ENCODE peak calls at places on chromosomes 2 and 18, in ten cellular contexts. One of them, this sample, is unnamed.

GRCh38 chr18:34529358-34530335 is 180.5 kb upstream of the DTNA start:
- DNase-seq in type B pancreatic cell: no peak
- DNase-seq in BJ: no peak
- DNase-seq in fibroblast of villous mesenchyme: no peak
- DNase-seq in AG09309: no peak
- DNase-seq in PC-9: no peak
- DNase-seq in fibroblast of the aortic adventitia: no peak
- DNase-seq in astrocyte of the cerebellum: no peak
- DNase-seq in H9: no peak
- DNase-seq in GM12865: no peak
- DNase-seq in this sample: no peak

GRCh38 chr2:136505462-136505861 is 259.9 kb upstream of the THSD7B start:
- DNase-seq in type B pancreatic cell: no peak
- DNase-seq in BJ: no peak
- DNase-seq in fibroblast of villous mesenchyme: no peak
- DNase-seq in AG09309: no peak
- DNase-seq in PC-9: no peak
- DNase-seq in fibroblast of the aortic adventitia: no peak
- DNase-seq in astrocyte of the cerebellum: no peak
- DNase-seq in H9: no peak
- DNase-seq in GM12865: peak
- DNase-seq in this sample: no peak

GRCh38 chr2:72961036-72961720 is 43.9 kb downstream of the EMX1 start:
- DNase-seq in type B pancreatic cell: no peak
- DNase-seq in BJ: no peak
- DNase-seq in fibroblast of villous mesenchyme: no peak
- DNase-seq in AG09309: no peak
- DNase-seq in PC-9: no peak
- DNase-seq in fibroblast of the aortic adventitia: no peak
- DNase-seq in astrocyte of the cerebellum: no peak
- DNase-seq in H9: no peak
- DNase-seq in GM12865: no peak
- DNase-seq in this sample: no peak

GRCh38 chr18:42956287-42956686 is 159.2 kb downstream of the RIT2 start:
- DNase-seq in type B pancreatic cell: no peak
- DNase-seq in BJ: no peak
- DNase-seq in fibroblast of villous mesenchyme: no peak
- DNase-seq in AG09309: no peak
- DNase-seq in PC-9: no peak
- DNase-seq in fibroblast of the aortic adventitia: no peak
- DNase-seq in astrocyte of the cerebellum: no peak
- DNase-seq in H9: no peak
- DNase-seq in GM12865: no peak
- DNase-seq in this sample: no peak

GRCh38 chr2:12210016-12210933 is 463.8 kb downstream of the LPIN1 start:
- DNase-seq in type B pancreatic cell: no peak
- DNase-seq in BJ: no peak
- DNase-seq in fibroblast of villous mesenchyme: no peak
- DNase-seq in AG09309: no peak
- DNase-seq in PC-9: no peak
- DNase-seq in fibroblast of the aortic adventitia: no peak
- DNase-seq in astrocyte of the cerebellum: no peak
- DNase-seq in H9: no peak
- DNase-seq in GM12865: no peak
- DNase-seq in this sample: no peak

GRCh38 chr2:25292408-25292807 is 49.3 kb downstream of the DNMT3A start:
- DNase-seq in type B pancreatic cell: no peak
- DNase-seq in BJ: no peak
- DNase-seq in fibroblast of villous mesenchyme: no peak
- DNase-seq in AG09309: no peak
- DNase-seq in PC-9: no peak
- DNase-seq in fibroblast of the aortic adventitia: no peak
- DNase-seq in astrocyte of the cerebellum: no peak
- DNase-seq in H9: no peak
- DNase-seq in GM12865: no peak
- DNase-seq in this sample: no peak

GRCh38 chr2:192218970-192219369 is 24.2 kb upstream of the TMEFF2 start:
- DNase-seq in type B pancreatic cell: no peak
- DNase-seq in BJ: no peak
- DNase-seq in fibroblast of villous mesenchyme: no peak
- DNase-seq in AG09309: no peak
- DNase-seq in PC-9: no peak
- DNase-seq in fibroblast of the aortic adventitia: no peak
- DNase-seq in astrocyte of the cerebellum: no peak
- DNase-seq in H9: no peak
- DNase-seq in GM12865: no peak
- DNase-seq in this sample: no peak

GRCh38 chr2:72513011-72513410 is 312.8 kb downstream of the EXOC6B start:
- DNase-seq in type B pancreatic cell: no peak
- DNase-seq in BJ: no peak
- DNase-seq in fibroblast of villous mesenchyme: no peak
- DNase-seq in AG09309: no peak
- DNase-seq in PC-9: no peak
- DNase-seq in fibroblast of the aortic adventitia: no peak
- DNase-seq in astrocyte of the cerebellum: no peak
- DNase-seq in H9: no peak
- DNase-seq in GM12865: no peak
- DNase-seq in this sample: no peak

GRCh38 chr2:209472386-209472832 is 48.6 kb downstream of the MAP2 start:
- DNase-seq in type B pancreatic cell: no peak
- DNase-seq in BJ: peak
- DNase-seq in fibroblast of villous mesenchyme: peak
- DNase-seq in AG09309: peak
- DNase-seq in PC-9: peak
- DNase-seq in fibroblast of the aortic adventitia: peak
- DNase-seq in astrocyte of the cerebellum: no peak
- DNase-seq in H9: no peak
- DNase-seq in GM12865: no peak
- DNase-seq in this sample: no peak

GRCh38 chr2:7023542-7023941 is 106.3 kb downstream of the RNF144A start:
- DNase-seq in type B pancreatic cell: no peak
- DNase-seq in BJ: no peak
- DNase-seq in fibroblast of villous mesenchyme: peak
- DNase-seq in AG09309: no peak
- DNase-seq in PC-9: no peak
- DNase-seq in fibroblast of the aortic adventitia: peak
- DNase-seq in astrocyte of the cerebellum: no peak
- DNase-seq in H9: no peak
- DNase-seq in GM12865: no peak
- DNase-seq in this sample: no peak

GRCh38 chr2:182062329-182062972 is 76.8 kb downstream of the PPP1R1C start:
- DNase-seq in type B pancreatic cell: no peak
- DNase-seq in BJ: no peak
- DNase-seq in fibroblast of villous mesenchyme: no peak
- DNase-seq in AG09309: no peak
- DNase-seq in PC-9: no peak
- DNase-seq in fibroblast of the aortic adventitia: no peak
- DNase-seq in astrocyte of the cerebellum: no peak
- DNase-seq in H9: no peak
- DNase-seq in GM12865: no peak
- DNase-seq in this sample: no peak

GRCh38 chr18:22428672-22429071 is 11.0 kb upstream of the CTAGE1 start:
- DNase-seq in type B pancreatic cell: no peak
- DNase-seq in BJ: no peak
- DNase-seq in fibroblast of villous mesenchyme: peak
- DNase-seq in AG09309: no peak
- DNase-seq in PC-9: no peak
- DNase-seq in fibroblast of the aortic adventitia: peak
- DNase-seq in astrocyte of the cerebellum: no peak
- DNase-seq in H9: no peak
- DNase-seq in GM12865: no peak
- DNase-seq in this sample: no peak

GRCh38 chr2:77434880-77435279 is 87.3 kb downstream of the LRRTM4 start:
- DNase-seq in type B pancreatic cell: no peak
- DNase-seq in BJ: no peak
- DNase-seq in fibroblast of villous mesenchyme: no peak
- DNase-seq in AG09309: no peak
- DNase-seq in PC-9: no peak
- DNase-seq in fibroblast of the aortic adventitia: no peak
- DNase-seq in astrocyte of the cerebellum: no peak
- DNase-seq in H9: no peak
- DNase-seq in GM12865: no peak
- DNase-seq in this sample: no peak
- TF ChIP-seq CTCF in type B pancreatic cell: peak
- TF ChIP-seq CTCF in BJ: no peak
- TF ChIP-seq CTCF in fibroblast of villous mesenchyme: no peak
- TF ChIP-seq CTCF in AG09309: no peak
- TF ChIP-seq CTCF in PC-9: peak
- TF ChIP-seq CTCF in fibroblast of the aortic adventitia: no peak
- TF ChIP-seq CTCF in astrocyte of the cerebellum: peak
- TF ChIP-seq CTCF in H9: peak
- TF ChIP-seq CTCF in GM12865: no peak
- TF ChIP-seq CTCF in this sample: peak

DNA sequence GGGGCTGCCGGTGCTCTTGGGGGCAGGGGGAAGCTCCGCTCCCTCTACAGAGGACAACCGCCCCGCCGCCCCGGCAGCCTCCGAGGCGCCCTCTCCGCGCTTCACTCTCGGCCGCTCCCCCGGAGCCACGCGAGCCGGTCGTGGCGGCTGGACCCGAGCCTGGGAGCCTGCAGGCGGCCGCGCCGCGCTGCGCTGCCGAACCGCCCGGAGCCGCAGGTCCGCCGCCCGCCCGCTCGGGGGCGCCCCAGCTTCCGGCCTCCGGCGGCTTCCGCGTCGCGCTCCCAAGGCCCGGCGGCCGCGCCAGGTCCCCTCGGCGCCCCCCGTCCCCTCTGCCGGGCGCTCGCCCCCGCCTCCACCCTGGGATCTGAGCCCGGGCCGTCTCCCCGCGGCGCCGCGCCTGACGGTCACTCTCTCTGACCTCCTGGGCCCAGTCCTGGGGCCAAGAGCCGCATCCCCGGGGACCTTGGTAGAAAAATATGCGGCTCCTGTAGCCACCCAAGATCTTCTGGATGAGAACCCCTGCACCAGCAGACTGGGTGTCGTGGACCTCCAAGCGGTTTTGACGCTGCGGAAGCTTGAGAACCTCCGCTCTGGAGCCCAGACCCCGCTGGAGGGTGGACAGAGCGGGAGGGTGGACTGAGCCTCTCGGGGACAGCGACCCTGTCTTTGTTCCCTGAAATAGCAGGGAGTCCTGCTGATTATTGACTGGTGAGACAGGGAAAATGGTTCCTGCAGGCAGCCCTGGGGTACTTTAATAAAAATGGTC is 44.3 kb downstream of the SERTAD2 start:
- DNase-seq in type B pancreatic cell: no peak
- DNase-seq in BJ: no peak
- DNase-seq in fibroblast of villous mesenchyme: peak
- DNase-seq in AG09309: no peak
- DNase-seq in PC-9: peak
- DNase-seq in fibroblast of the aortic adventitia: peak
- DNase-seq in astrocyte of the cerebellum: no peak
- DNase-seq in H9: peak
- DNase-seq in GM12865: peak
- DNase-seq in this sample: no peak
- TF ChIP-seq CTCF in type B pancreatic cell: peak
- TF ChIP-seq CTCF in BJ: peak
- TF ChIP-seq CTCF in fibroblast of villous mesenchyme: peak
- TF ChIP-seq CTCF in AG09309: no peak
- TF ChIP-seq CTCF in PC-9: peak
- TF ChIP-seq CTCF in fibroblast of the aortic adventitia: peak
- TF ChIP-seq CTCF in astrocyte of the cerebellum: peak
- TF ChIP-seq CTCF in H9: peak
- TF ChIP-seq CTCF in GM12865: peak
- TF ChIP-seq CTCF in this sample: peak

DNA sequence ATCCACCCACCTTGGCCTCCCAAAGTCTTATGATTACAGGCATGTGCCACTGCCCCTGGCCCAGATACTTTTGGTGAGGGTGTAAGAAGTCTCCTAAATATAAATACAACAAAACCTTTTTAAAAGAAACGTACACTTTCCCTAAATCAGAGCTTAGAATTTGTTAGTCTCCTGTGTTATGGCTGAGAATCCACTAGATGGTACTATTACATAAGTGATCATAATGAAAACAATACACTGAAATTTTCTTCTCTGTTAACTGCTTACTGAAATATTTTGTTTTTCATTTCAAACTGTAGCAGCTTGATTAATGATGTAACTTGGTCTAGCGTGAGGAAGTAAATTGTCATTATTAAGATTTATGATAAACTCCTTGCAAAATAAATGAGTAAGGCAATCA is 74.8 kb upstream of the FAM98A start:
- DNase-seq in type B pancreatic cell: no peak
- DNase-seq in BJ: no peak
- DNase-seq in fibroblast of villous mesenchyme: peak
- DNase-seq in AG09309: no peak
- DNase-seq in PC-9: no peak
- DNase-seq in fibroblast of the aortic adventitia: peak
- DNase-seq in astrocyte of the cerebellum: no peak
- DNase-seq in H9: no peak
- DNase-seq in GM12865: peak
- DNase-seq in this sample: no peak
- TF ChIP-seq CTCF in type B pancreatic cell: peak
- TF ChIP-seq CTCF in BJ: peak
- TF ChIP-seq CTCF in fibroblast of villous mesenchyme: peak
- TF ChIP-seq CTCF in AG09309: peak
- TF ChIP-seq CTCF in PC-9: peak
- TF ChIP-seq CTCF in fibroblast of the aortic adventitia: peak
- TF ChIP-seq CTCF in astrocyte of the cerebellum: peak
- TF ChIP-seq CTCF in H9: peak
- TF ChIP-seq CTCF in GM12865: peak
- TF ChIP-seq CTCF in this sample: peak

DNA sequence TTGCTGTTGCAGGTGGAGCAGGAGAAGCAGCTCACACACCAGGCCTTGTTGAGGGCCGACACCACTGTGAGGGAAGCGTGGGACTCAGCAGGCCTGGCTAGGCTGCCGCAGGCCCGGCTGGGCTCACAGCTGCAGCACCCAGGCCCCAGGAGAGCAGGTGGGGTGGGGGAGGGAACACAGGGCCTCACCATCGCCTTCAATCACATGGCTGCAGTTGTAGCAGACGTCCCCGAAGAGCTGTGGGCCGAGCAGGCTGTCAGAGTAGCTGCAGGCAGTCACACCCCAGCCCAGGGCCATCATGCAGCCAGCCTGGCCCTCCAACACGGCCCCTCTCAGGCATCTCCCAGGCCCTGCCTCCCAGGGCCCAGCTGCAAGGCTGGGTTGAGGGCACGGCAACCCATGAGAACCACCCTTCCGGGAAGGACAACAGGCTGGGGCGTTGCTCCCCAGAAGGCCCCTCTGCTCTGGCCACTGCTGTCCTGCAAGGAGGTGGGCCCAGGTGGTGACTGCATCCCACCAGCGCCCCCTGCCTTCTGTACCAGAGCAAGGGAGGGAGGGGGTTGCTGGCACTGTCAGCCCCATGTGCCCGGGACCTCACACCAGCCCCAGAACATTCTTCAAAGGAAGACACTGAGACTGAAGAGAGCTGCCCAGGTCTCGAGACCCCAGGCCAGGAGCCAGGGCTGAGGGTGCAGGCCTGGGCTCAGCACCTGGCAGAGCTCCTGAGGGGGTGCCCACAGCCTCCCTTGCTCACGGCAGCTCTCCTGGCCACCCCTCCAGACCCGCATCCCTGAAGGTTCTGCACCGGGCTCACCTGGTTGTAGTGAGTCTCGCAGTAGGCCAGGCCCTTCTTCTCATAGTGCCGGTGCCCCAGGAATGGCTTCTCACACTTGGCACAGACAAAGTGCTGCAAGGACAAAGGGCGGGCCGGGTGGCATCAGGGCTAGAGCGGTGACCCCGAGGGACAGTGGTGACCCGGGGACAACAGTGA is 5.6 kb upstream of the GPR17 start:
- DNase-seq in type B pancreatic cell: no peak
- DNase-seq in BJ: no peak
- DNase-seq in fibroblast of villous mesenchyme: no peak
- DNase-seq in AG09309: no peak
- DNase-seq in PC-9: no peak
- DNase-seq in fibroblast of the aortic adventitia: no peak
- DNase-seq in astrocyte of the cerebellum: no peak
- DNase-seq in H9: peak
- DNase-seq in GM12865: peak
- DNase-seq in this sample: no peak
- TF ChIP-seq CTCF in type B pancreatic cell: peak
- TF ChIP-seq CTCF in BJ: peak
- TF ChIP-seq CTCF in fibroblast of villous mesenchyme: peak
- TF ChIP-seq CTCF in AG09309: no peak
- TF ChIP-seq CTCF in PC-9: peak
- TF ChIP-seq CTCF in fibroblast of the aortic adventitia: peak
- TF ChIP-seq CTCF in astrocyte of the cerebellum: peak
- TF ChIP-seq CTCF in H9: peak
- TF ChIP-seq CTCF in GM12865: peak
- TF ChIP-seq CTCF in this sample: peak